ENCODE peak calls at places on chromosomes 4 and X, in six cellular contexts. One of them, this sample, is unnamed. For H3K27me3, the result is how much of the 10 kb centered on the place peaks cover.

GRCh38 chr4:48780867-48781219 is 764 bp upstream of the FRYL start:
- DNase-seq in H9: no peak
- DNase-seq in neuronal stem cell: no peak
- DNase-seq in mesenchymal stem cell: no peak
- DNase-seq in IMR-90: peak
- DNase-seq in H1: no peak
- DNase-seq in this sample: no peak

GRCh38 chr4:13640149-13640671 is 12.7 kb upstream of the BOD1L1 start:
- DNase-seq in H9: peak
- DNase-seq in neuronal stem cell: no peak
- DNase-seq in mesenchymal stem cell: peak
- DNase-seq in IMR-90: peak
- DNase-seq in H1: peak
- DNase-seq in this sample: no peak

GRCh38 chrX:44765556-44765955 is 78.3 kb upstream of the DUSP21 start:
- DNase-seq in H9: no peak
- DNase-seq in neuronal stem cell: no peak
- DNase-seq in mesenchymal stem cell: no peak
- DNase-seq in IMR-90: no peak
- DNase-seq in H1: no peak
- DNase-seq in this sample: no peak

GRCh38 chr4:76200771-76201224 is 12.8 kb downstream of the SCARB2 start:
- DNase-seq in H9: no peak
- DNase-seq in neuronal stem cell: no peak
- DNase-seq in mesenchymal stem cell: no peak
- DNase-seq in IMR-90: no peak
- DNase-seq in H1: no peak
- DNase-seq in this sample: peak

GRCh38 chr4:119209077-119209476 is 3.4 kb upstream of the USP53 start:
- DNase-seq in H9: no peak
- DNase-seq in neuronal stem cell: no peak
- DNase-seq in mesenchymal stem cell: peak
- DNase-seq in IMR-90: peak
- DNase-seq in H1: no peak
- DNase-seq in this sample: peak

GRCh38 chr4:3791910-3792542 is 25.8 kb downstream of the ADRA2C start:
- DNase-seq in H9: peak
- DNase-seq in neuronal stem cell: peak
- DNase-seq in mesenchymal stem cell: no peak
- DNase-seq in IMR-90: peak
- DNase-seq in H1: peak
- DNase-seq in this sample: peak

GRCh38 chr4:57410331-57411052 is 300.3 kb upstream of the IGFBP7 start:
- DNase-seq in H9: no peak
- DNase-seq in neuronal stem cell: peak
- DNase-seq in mesenchymal stem cell: no peak
- DNase-seq in IMR-90: no peak
- DNase-seq in H1: no peak
- DNase-seq in this sample: no peak

GRCh38 chr4:169103966-169104412 is 93.9 kb upstream of the CBR4 start:
- DNase-seq in H9: peak
- DNase-seq in neuronal stem cell: peak
- DNase-seq in mesenchymal stem cell: no peak
- DNase-seq in IMR-90: no peak
- DNase-seq in H1: peak
- DNase-seq in this sample: no peak

GRCh38 chrX:20284992-20285391 is 18.3 kb upstream of the RPS6KA3 start:
- DNase-seq in H9: no peak
- DNase-seq in neuronal stem cell: no peak
- DNase-seq in mesenchymal stem cell: no peak
- DNase-seq in IMR-90: no peak
- DNase-seq in H1: no peak
- DNase-seq in this sample: no peak

GRCh38 chr4:86592553-86593249 is 1.4 kb upstream of the PTPN13 start:
- DNase-seq in H9: no peak
- DNase-seq in neuronal stem cell: no peak
- DNase-seq in mesenchymal stem cell: peak
- DNase-seq in IMR-90: peak
- DNase-seq in H1: no peak
- DNase-seq in this sample: no peak

GRCh38 chrX:103656623-103657022 is 27.8 kb downstream of the TCEAL1 start:
- DNase-seq in H9: no peak
- DNase-seq in neuronal stem cell: no peak
- DNase-seq in mesenchymal stem cell: peak
- DNase-seq in IMR-90: peak
- DNase-seq in H1: no peak
- DNase-seq in this sample: peak

GRCh38 chr4:6783111-6783981 is 819 bp downstream of the KIAA0232 start:
- DNase-seq in H9: peak
- DNase-seq in neuronal stem cell: peak
- DNase-seq in mesenchymal stem cell: peak
- DNase-seq in IMR-90: peak
- DNase-seq in H1: peak
- DNase-seq in this sample: peak

GRCh38 chrX:153539171-153539978 is 21.9 kb downstream of the ATP2B3 start:
- DNase-seq in H9: peak
- DNase-seq in neuronal stem cell: peak
- DNase-seq in mesenchymal stem cell: peak
- DNase-seq in IMR-90: peak
- DNase-seq in H1: peak
- DNase-seq in this sample: peak

GRCh38 chr4:87007345-87008181 is 72.8 kb downstream of the AFF1 start:
- DNase-seq in H9: no peak
- DNase-seq in neuronal stem cell: peak
- DNase-seq in mesenchymal stem cell: peak
- DNase-seq in IMR-90: peak
- DNase-seq in H1: no peak
- DNase-seq in this sample: no peak

GRCh38 chrX:20498851-20499635 is 232.3 kb upstream of the RPS6KA3 start:
- DNase-seq in H9: no peak
- DNase-seq in neuronal stem cell: no peak
- DNase-seq in mesenchymal stem cell: peak
- DNase-seq in IMR-90: peak
- DNase-seq in H1: no peak
- DNase-seq in this sample: no peak

GRCh38 chr4:89105726-89106125 is 5.6 kb upstream of the TIGD2 start:
- DNase-seq in H9: no peak
- DNase-seq in neuronal stem cell: no peak
- DNase-seq in mesenchymal stem cell: no peak
- DNase-seq in IMR-90: no peak
- DNase-seq in H1: no peak
- DNase-seq in this sample: no peak

DNA sequence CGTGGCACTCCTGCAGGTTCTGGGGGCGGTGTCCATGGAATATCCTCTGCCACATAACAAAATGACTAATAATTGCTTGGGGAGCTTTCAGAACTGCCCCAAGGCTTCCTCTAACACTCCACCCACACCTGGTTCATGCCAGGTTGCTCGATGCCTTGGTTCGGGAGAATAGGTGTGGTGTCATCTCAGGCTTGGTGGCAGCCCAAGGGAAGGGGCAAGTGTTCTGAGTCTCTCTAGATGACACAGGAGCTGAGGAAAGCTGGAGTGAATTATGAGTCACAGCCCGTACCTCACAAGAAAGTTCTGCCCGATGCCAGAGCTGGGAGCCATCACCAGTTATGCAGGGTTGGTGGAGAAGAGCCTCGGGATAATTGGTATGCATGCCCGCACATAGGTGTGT is 14.7 kb downstream of the FTSJ1 start:
- DNase-seq in H9: no peak
- DNase-seq in neuronal stem cell: no peak
- DNase-seq in mesenchymal stem cell: no peak
- DNase-seq in IMR-90: no peak
- DNase-seq in H1: no peak
- DNase-seq in this sample: peak
- H3K9ac ChIP-seq in H9: no peak
- H3K9ac ChIP-seq in neuronal stem cell: no peak
- H3K9ac ChIP-seq in mesenchymal stem cell: no peak
- H3K9ac ChIP-seq in IMR-90: no peak
- H3K9ac ChIP-seq in H1: no peak
- H3K9ac ChIP-seq in this sample: no peak

GRCh38 chrX:55924574-55924973 is 207.0 kb downstream of the RRAGB start:
- DNase-seq in H9: peak
- DNase-seq in neuronal stem cell: no peak
- DNase-seq in mesenchymal stem cell: no peak
- DNase-seq in IMR-90: no peak
- DNase-seq in H1: no peak
- DNase-seq in this sample: no peak

DNA sequence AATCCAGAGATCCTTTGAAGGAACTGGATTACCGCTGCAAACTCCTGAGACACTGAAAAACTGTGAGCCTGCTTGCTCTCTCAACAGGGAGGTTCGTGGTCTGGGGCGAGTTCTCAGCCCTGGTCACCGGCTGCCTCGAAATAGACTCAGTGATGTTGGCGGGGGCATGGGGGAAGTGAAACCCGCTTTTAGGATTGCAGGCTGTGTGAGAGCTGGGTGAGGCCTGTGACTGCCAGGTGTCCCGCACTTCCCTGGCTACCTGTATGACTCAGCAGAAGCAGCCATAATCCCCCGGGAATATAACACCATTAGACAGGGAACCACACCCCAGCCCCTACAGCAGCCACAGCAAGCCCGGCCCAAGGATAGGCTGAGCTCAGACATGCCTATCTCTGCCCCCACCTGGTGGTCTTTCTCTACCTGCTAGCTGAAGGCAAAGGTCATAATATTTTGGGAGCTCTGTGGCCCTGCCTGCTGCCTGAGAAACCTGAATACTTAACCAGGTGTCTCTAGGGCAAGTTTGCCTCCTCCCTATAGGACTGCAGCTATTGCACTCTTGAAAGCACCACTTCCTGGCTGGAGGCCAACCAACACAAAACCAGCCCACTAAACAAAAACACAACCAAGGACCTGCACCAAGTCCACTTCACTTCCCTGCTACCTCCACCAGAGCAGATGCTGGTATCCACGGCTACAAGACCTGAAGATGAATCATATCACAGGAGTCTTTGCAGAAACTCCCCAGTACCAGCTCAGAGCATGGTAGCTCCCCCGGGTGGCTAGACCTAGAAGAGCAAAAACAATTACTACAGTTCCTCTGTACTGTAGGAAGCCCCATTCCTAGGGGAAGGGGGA is 202.0 kb downstream of the RRAGB start:
- DNase-seq in H9: peak
- DNase-seq in neuronal stem cell: no peak
- DNase-seq in mesenchymal stem cell: no peak
- DNase-seq in IMR-90: no peak
- DNase-seq in H1: no peak
- DNase-seq in this sample: peak
- H3K27me3 ChIP-seq in H9: under half
- H3K27me3 ChIP-seq in neuronal stem cell: under half
- H3K27me3 ChIP-seq in mesenchymal stem cell: under half
- H3K27me3 ChIP-seq in IMR-90: under half
- H3K27me3 ChIP-seq in H1: under half
- H3K27me3 ChIP-seq in this sample: under half

GRCh38 chr4:667545-667925 is 6.5 kb downstream of the ATP5ME start:
- DNase-seq in H9: no peak
- DNase-seq in neuronal stem cell: no peak
- DNase-seq in mesenchymal stem cell: no peak
- DNase-seq in IMR-90: no peak
- DNase-seq in H1: no peak
- DNase-seq in this sample: no peak
- H3K14ac ChIP-seq in H9: no peak
- H3K14ac ChIP-seq in neuronal stem cell: no peak
- H3K14ac ChIP-seq in mesenchymal stem cell: no peak
- H3K14ac ChIP-seq in IMR-90: no peak
- H3K14ac ChIP-seq in H1: no peak
- H3K14ac ChIP-seq in this sample: no peak

GRCh38 chrX:151780621-151781020 is 46.1 kb downstream of the CNGA2 start:
- DNase-seq in H9: no peak
- DNase-seq in neuronal stem cell: no peak
- DNase-seq in mesenchymal stem cell: no peak
- DNase-seq in IMR-90: no peak
- DNase-seq in H1: no peak
- DNase-seq in this sample: no peak
- H3K9ac ChIP-seq in H9: no peak
- H3K9ac ChIP-seq in neuronal stem cell: no peak
- H3K9ac ChIP-seq in mesenchymal stem cell: no peak
- H3K9ac ChIP-seq in IMR-90: no peak
- H3K9ac ChIP-seq in H1: no peak
- H3K9ac ChIP-seq in this sample: no peak

GRCh38 chr4:42123071-42123644 is 29.3 kb downstream of the BEND4 start:
- DNase-seq in H9: no peak
- DNase-seq in neuronal stem cell: no peak
- DNase-seq in mesenchymal stem cell: no peak
- DNase-seq in IMR-90: no peak
- DNase-seq in H1: no peak
- DNase-seq in this sample: no peak

GRCh38 chr4:42122237-42122636 is 30.2 kb downstream of the BEND4 start:
- DNase-seq in H9: no peak
- DNase-seq in neuronal stem cell: no peak
- DNase-seq in mesenchymal stem cell: no peak
- DNase-seq in IMR-90: no peak
- DNase-seq in H1: no peak
- DNase-seq in this sample: no peak

GRCh38 chr4:42119916-42120315 is 32.5 kb downstream of the BEND4 start:
- DNase-seq in H9: no peak
- DNase-seq in neuronal stem cell: no peak
- DNase-seq in mesenchymal stem cell: no peak
- DNase-seq in IMR-90: no peak
- DNase-seq in H1: no peak
- DNase-seq in this sample: no peak
- H3K27me3 ChIP-seq in H9: under half
- H3K27me3 ChIP-seq in neuronal stem cell: under half
- H3K27me3 ChIP-seq in mesenchymal stem cell: under half
- H3K27me3 ChIP-seq in IMR-90: under half
- H3K27me3 ChIP-seq in H1: under half
- H3K27me3 ChIP-seq in this sample: under half

This sample was measured in trophoblast cell.